ENCODE peak calls at places on chromosomes 2 and 18, in five cellular contexts. One of them, this sample, is unnamed.

GRCh38 chr18:59272971-59273935 is at the start of gene RAX:
- DNase-seq in skeletal muscle cell: no peak
- DNase-seq in SK-N-SH: peak
- DNase-seq in cardiac muscle cell: peak
- DNase-seq in stimulated activated CD4-positive, alpha-beta T cell treated with anti-CD3 and anti-CD28 coated beads, Interleukin-15, amount 100 ng/mL, for 24 hours: peak
- DNase-seq in this sample: peak

GRCh38 chr2:154392256-154392655 is 306.2 kb upstream of the KCNJ3 start:
- DNase-seq in skeletal muscle cell: no peak
- DNase-seq in SK-N-SH: no peak
- DNase-seq in cardiac muscle cell: no peak
- DNase-seq in stimulated activated CD4-positive, alpha-beta T cell treated with anti-CD3 and anti-CD28 coated beads, Interleukin-15, amount 100 ng/mL, for 24 hours: no peak
- DNase-seq in this sample: no peak

GRCh38 chr2:191711621-191712020 is 33.7 kb downstream of the NABP1 start:
- DNase-seq in skeletal muscle cell: no peak
- DNase-seq in SK-N-SH: no peak
- DNase-seq in cardiac muscle cell: no peak
- DNase-seq in stimulated activated CD4-positive, alpha-beta T cell treated with anti-CD3 and anti-CD28 coated beads, Interleukin-15, amount 100 ng/mL, for 24 hours: no peak
- DNase-seq in this sample: no peak

GRCh38 chr2:62379576-62379975 is 126.4 kb downstream of the TMEM17 start:
- DNase-seq in skeletal muscle cell: no peak
- DNase-seq in SK-N-SH: no peak
- DNase-seq in cardiac muscle cell: no peak
- DNase-seq in stimulated activated CD4-positive, alpha-beta T cell treated with anti-CD3 and anti-CD28 coated beads, Interleukin-15, amount 100 ng/mL, for 24 hours: no peak
- DNase-seq in this sample: no peak

GRCh38 chr2:98869272-98869641 is 66.8 kb downstream of the CRACDL start:
- DNase-seq in skeletal muscle cell: no peak
- DNase-seq in SK-N-SH: no peak
- DNase-seq in cardiac muscle cell: no peak
- DNase-seq in stimulated activated CD4-positive, alpha-beta T cell treated with anti-CD3 and anti-CD28 coated beads, Interleukin-15, amount 100 ng/mL, for 24 hours: no peak
- DNase-seq in this sample: peak

GRCh38 chr2:226336283-226336682 is 463.3 kb downstream of the IRS1 start:
- DNase-seq in skeletal muscle cell: no peak
- DNase-seq in SK-N-SH: no peak
- DNase-seq in cardiac muscle cell: no peak
- DNase-seq in stimulated activated CD4-positive, alpha-beta T cell treated with anti-CD3 and anti-CD28 coated beads, Interleukin-15, amount 100 ng/mL, for 24 hours: no peak
- DNase-seq in this sample: no peak

GRCh38 chr2:57278451-57278850 is 768.2 kb upstream of the VRK2 start:
- DNase-seq in skeletal muscle cell: no peak
- DNase-seq in SK-N-SH: no peak
- DNase-seq in cardiac muscle cell: no peak
- DNase-seq in stimulated activated CD4-positive, alpha-beta T cell treated with anti-CD3 and anti-CD28 coated beads, Interleukin-15, amount 100 ng/mL, for 24 hours: no peak
- DNase-seq in this sample: no peak

GRCh38 chr2:690799-691198 is 13.6 kb upstream of the TMEM18 start:
- DNase-seq in skeletal muscle cell: no peak
- DNase-seq in SK-N-SH: no peak
- DNase-seq in cardiac muscle cell: no peak
- DNase-seq in stimulated activated CD4-positive, alpha-beta T cell treated with anti-CD3 and anti-CD28 coated beads, Interleukin-15, amount 100 ng/mL, for 24 hours: no peak
- DNase-seq in this sample: no peak